ENCODE peak calls at places on chromosomes 3 and 15, in six cellular contexts. P is hepatocyte, A is PC-3, N is H1, V is fibroblast of lung, F is PC-9. X is an unnamed sample.

GRCh38 chr15:66862111-66862815 is 160.2 kb downstream of the SMAD6 start:
- DNase-seq in P (no peak), V (no peak), N (no peak), A (peak; percentile 17), F (no peak), X (peak; percentile 84)

GRCh38 chr15:85702321-85703230 is 92.1 kb downstream of the KLHL25 start:
- DNase-seq in P (no peak), F (no peak), A (no peak), V (peak; percentile 45), N (no peak), X (peak; percentile 56)

GRCh38 chr3:28840976-28841376 is 439.9 kb upstream of the RBMS3 start:
- DNase-seq in N (no peak), A (peak; percentile 12), V (peak; percentile 50), F (no peak), P (no peak), X (no peak)

GRCh38 chr3:29170894-29171582 is 109.8 kb upstream of the RBMS3 start:
- DNase-seq in P (no peak), F (no peak), V (peak; percentile 49), A (no peak), N (no peak), X (peak; percentile 44)

GRCh38 chr3:188076176-188076575 is 77.8 kb upstream of the LPP start:
- DNase-seq in V (no peak), A (no peak), N (no peak), P (no peak), F (no peak), X (no peak)

GRCh38 chr3:152289708-152290107 is 21.0 kb downstream of the MBNL1 start:
- DNase-seq in F (no peak), N (no peak), A (no peak), P (no peak), V (no peak), X (peak; percentile 37)

GRCh38 chr15:43808960-43809678 is 8.7 kb downstream of the HYPK start:
- DNase-seq in F (no peak), N (no peak), A (no peak), V (no peak), P (no peak), X (no peak)

GRCh38 chr3:98848108-98848507 is 53.4 kb downstream of the DCBLD2 start:
- DNase-seq in P (no peak), V (no peak), A (no peak), F (no peak), N (no peak), X (no peak)

GRCh38 chr3:188695251-188695650 is 476.5 kb upstream of the TPRG1 start:
- DNase-seq in A (peak; percentile 89), F (no peak), P (no peak), V (peak; percentile 13), N (no peak), X (no peak)

GRCh38 chr15:63044645-63045437 is 2.3 kb downstream of the TPM1 start:
- DNase-seq in A (no peak), V (peak; percentile 76), N (no peak), F (no peak), P (no peak), X (peak; percentile 61)

GRCh38 chr3:194928183-194928736 is 242.6 kb downstream of the FAM43A start:
- DNase-seq in N (no peak), V (peak; percentile 72), A (peak; percentile 40), P (peak; percentile 30), F (no peak), X (peak; percentile 58)

DNA sequence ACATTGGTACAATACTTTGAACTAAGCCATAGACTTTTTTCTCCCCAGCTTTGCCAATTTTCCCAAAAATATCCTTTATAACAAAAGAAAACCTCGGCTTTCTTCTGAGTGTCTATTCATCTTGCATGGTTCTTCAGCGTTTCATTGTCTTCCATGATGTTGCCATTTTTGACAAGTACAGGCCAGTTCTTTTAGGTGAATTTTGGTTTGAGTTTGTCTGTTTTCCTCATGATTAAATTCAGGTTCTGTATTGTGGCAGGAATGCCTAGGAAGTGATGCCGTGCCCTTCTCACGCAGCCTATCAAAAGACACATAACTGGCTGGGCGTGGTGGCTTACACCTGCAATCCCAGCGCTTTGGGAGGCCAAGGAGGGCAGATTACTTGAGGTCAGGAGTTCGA is 7.6 kb upstream of the CSPG4 start:
- DNase-seq in N (no peak), F (no peak), P (no peak), V (no peak), A (no peak), X (no peak)
- H3K4me1 ChIP-seq in N (no peaks in the 10 kb centered on the region), F (peaks cover 51% of the 10 kb centered on the region), P (peaks cover 13% of the 10 kb centered on the region), V (peaks cover 22% of the 10 kb centered on the region), A (peaks cover 8% of the 10 kb centered on the region), X (peaks cover 4% of the 10 kb centered on the region)

DNA sequence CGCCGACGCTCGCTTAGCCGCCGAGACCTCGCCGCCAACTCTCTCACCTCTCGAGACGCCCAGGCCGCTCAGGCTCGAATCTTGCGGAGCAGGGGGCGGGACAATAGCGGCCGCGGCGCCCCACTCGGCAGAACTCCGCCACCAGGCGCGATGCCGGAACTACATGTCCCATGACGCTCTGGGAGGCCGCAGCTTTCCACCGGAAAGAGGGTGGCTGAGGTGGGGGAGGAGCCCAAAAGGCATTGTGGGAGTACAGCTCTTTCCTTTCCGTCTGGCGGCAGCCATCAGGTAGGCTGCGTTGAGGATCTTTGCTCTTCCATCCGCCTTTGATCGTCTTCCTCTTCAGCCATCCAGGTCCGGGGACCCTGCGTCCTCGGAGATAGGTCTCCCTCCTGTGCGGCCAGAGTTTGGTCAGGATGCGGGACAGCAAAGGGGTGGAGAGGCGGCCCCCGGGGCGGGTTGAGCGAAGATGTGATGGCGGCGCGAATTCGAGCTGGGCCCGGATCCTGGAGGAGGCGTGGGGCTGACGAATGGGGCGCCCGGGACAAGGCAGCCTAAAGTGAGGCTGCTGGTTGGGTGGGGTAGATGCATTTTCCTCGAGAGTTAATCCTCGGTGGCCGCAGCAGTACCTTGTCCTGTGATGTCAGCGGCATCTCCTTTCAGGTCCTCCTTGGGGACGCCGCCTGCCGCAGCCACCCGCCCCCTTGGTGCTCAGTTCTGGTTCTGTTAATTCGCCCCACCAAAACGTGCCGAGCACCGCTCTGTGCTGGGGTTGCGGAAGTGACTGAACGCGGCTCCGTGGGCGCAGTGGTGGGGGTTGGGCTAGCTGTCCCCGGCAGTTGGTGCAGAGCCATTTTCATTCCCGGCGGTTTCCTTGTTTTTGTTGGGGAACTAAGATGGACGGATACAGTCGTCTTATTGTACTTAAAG is at the start of the genes NKIRAS1 and RPL15:
- DNase-seq in F (peak; percentile 95), V (peak; percentile 95), N (peak; percentile 92), A (peak; percentile 98), P (peak; percentile 98), X (peak; percentile 99)
- TF ChIP-seq EZH2 in F (no peak), V (no peak), N (no peak), A (no peak), P (no peak), X (no peak)

DNA sequence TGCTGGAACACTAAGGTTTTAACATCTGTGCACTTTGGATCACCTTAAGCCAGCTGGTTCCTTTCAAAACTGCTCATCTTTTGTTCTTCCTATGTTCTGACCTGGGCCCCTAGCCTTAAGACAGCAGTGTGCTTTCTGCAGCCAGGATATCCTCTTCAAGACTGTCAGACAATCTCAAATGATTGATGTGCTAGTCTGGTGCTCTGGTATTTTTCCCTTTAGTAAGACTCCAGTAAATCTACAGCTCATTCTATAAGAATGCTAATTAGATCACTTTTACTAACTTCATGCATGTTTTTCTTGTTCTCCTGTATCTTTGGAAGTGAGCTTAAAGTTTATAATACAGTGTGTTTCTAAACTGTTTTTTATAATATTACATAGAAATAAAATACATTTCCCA is 220.8 kb upstream of the NANOGP8 start:
- DNase-seq in V (peak; percentile 96), P (peak; percentile 44), N (no peak), F (peak; percentile 2), A (peak; percentile 64), X (peak; percentile 62)
- H3K27ac ChIP-seq in V (no peak overlapping the region), P (peak overlapping the region; percentile 67), N (no peak overlapping the region), F (peak overlapping the region; percentile 56), A (no peak overlapping the region), X (peak overlapping the region; percentile 49)

GRCh38 chr3:66398228-66399025 is 102.4 kb downstream of the LRIG1 start:
- DNase-seq in A (no peak), F (no peak), V (no peak), P (no peak), N (no peak), X (peak; percentile 49)

GRCh38 chr3:66396888-66397287 is 103.9 kb downstream of the LRIG1 start:
- DNase-seq in V (no peak), P (no peak), A (no peak), F (no peak), N (no peak), X (no peak)

GRCh38 chr3:66396161-66396760 is 104.6 kb downstream of the LRIG1 start:
- DNase-seq in N (no peak), P (no peak), V (no peak), F (no peak), A (no peak), X (peak; percentile 45)

GRCh38 chr3:66399529-66400232 is 101.1 kb downstream of the LRIG1 start:
- DNase-seq in A (no peak), N (no peak), F (no peak), P (no peak), V (no peak), X (no peak)

GRCh38 chr3:66397745-66398144 is 103.1 kb downstream of the LRIG1 start:
- DNase-seq in P (peak; percentile 38), F (no peak), A (no peak), N (no peak), V (peak; percentile 33), X (peak; percentile 44)
- H3K4me1 ChIP-seq in P (peaks cover 6% of the 10 kb centered on the region), F (no peaks in the 10 kb centered on the region), A (no peaks in the 10 kb centered on the region), N (no peaks in the 10 kb centered on the region), V (peaks cover 13% of the 10 kb centered on the region), X (peaks cover 22% of the 10 kb centered on the region)

DNA sequence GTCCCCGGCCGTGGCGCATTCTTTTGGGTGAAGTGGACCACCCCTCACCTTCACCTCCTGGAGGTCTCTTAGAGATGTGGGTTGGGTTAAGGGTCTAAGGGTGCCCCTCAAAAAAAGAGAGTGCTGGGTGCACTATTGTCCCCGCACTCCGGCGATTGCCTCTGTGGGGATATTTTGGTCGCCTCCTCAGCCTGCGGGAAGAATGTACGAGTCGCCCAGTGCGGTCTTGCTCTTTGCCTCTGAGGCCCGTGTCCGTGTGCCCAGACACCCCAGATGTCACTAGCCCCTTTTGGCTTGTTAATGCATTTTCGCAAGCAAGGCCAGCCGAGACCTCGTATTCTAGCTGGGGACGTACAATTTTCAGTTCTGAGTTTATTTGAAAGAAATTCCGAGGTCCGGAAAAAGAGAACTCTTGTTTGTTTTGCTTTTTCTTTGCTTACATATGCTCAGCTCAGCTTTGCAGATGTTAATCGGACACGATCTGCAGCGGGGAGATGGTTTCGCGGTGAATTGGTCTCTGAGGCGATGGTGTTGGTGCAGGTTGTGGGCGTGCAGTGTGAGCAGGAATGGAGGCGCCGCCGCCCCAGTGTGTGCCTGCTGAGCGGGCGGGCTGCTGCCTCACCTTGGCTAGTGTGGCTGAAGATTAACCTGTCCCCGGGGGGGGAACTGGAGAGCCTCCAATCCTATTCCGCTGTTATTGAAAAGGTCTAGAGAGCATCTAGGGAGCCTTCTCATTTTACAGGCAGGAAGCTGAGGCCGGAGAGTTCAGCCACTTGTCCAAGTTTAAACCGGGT is 1.4 kb downstream of the ST6GAL1 start:
- DNase-seq in P (peak; percentile 79), N (no peak), A (peak; percentile 42), V (peak; percentile 52), F (peak; percentile 62), X (peak; percentile 44)
- TF ChIP-seq EZH2 in P (peak; percentile 19), N (no peak), A (no peak), V (no peak), F (no peak), X (no peak)